ENCODE peak calls at places on chromosomes 3 and 15, in four cellular contexts. V, Z, K and A are unnamed samples.

GRCh38 chr3:114809668-114810413 is 337.2 kb downstream of the ZBTB20 start:
- DNase-seq in V (no peak), Z (no peak), K (no peak), A (no peak)

GRCh38 chr3:159824341-159824740 is 164.3 kb upstream of the IL12A start:
- DNase-seq in Z (no peak), V (no peak), K (no peak), A (no peak)

GRCh38 chr15:83843511-83843910 is 189.6 kb downstream of the ADAMTSL3 start:
- DNase-seq in Z (peak; percentile 74), V (no peak), K (peak; percentile 53), A (no peak)

GRCh38 chr15:40498891-40499290 is 28.1 kb downstream of the CHST14 start:
- DNase-seq in K (no peak), V (no peak), Z (no peak), A (no peak)

GRCh38 chr3:81643721-81644120 is 117.7 kb downstream of the GBE1 start:
- DNase-seq in Z (no peak), K (no peak), V (no peak), A (no peak)

GRCh38 chr3:9902372-9903237 is at the start of gene IL17RE:
- DNase-seq in K (no peak), Z (no peak), V (peak; percentile 67), A (peak; percentile 86)

GRCh38 chr3:9826815-9827574 is 16.8 kb downstream of the RPUSD3 start:
- DNase-seq in K (no peak), V (no peak), Z (no peak), A (no peak)

GRCh38 chr3:187064210-187065115 is 74.8 kb downstream of the RPL39L start:
- DNase-seq in V (no peak), K (no peak), Z (no peak), A (no peak)

GRCh38 chr3:151992326-151993041 is 119.0 kb downstream of the SUCNR1 start:
- DNase-seq in K (no peak), V (no peak), Z (no peak), A (no peak)

GRCh38 chr3:171468296-171468906 is 8.2 kb upstream of the TNIK start:
- DNase-seq in K (no peak), Z (no peak), V (no peak), A (no peak)

GRCh38 chr3:122268257-122269024 is 56.6 kb upstream of the CSTA start:
- DNase-seq in Z (no peak), V (no peak), K (no peak), A (no peak)

GRCh38 chr3:122961146-122961545 is 66.4 kb downstream of the SEMA5B start:
- DNase-seq in Z (no peak), K (no peak), V (no peak), A (no peak)

GRCh38 chr15:28977377-28978010 is 91.7 kb downstream of the APBA2 start:
- DNase-seq in Z (peak; percentile 64), K (no peak), V (no peak), A (no peak)

GRCh38 chr3:38563070-38563901 is 67.1 kb downstream of the EXOG start:
- DNase-seq in V (no peak), Z (no peak), K (no peak), A (peak; percentile 38)

GRCh38 chr3:150467381-150467780 is 59.3 kb downstream of the TSC22D2 start:
- DNase-seq in Z (no peak), K (no peak), V (no peak), A (no peak)

GRCh38 chr3:23275061-23275460 is 71.9 kb downstream of the UBE2E2 start:
- DNase-seq in K (no peak), Z (no peak), V (no peak), A (no peak)

GRCh38 chr15:29043731-29044485 is 158.1 kb downstream of the APBA2 start:
- DNase-seq in Z (no peak), K (no peak), V (no peak), A (no peak)

GRCh38 chr15:60740787-60741354 is 261.9 kb upstream of the ICE2 start:
- DNase-seq in K (no peak), V (no peak), Z (no peak), A (no peak)

GRCh38 chr3:12902181-12902999 is 61.0 kb upstream of the RPL32 start:
- DNase-seq in K (peak; percentile 16), Z (no peak), V (peak; percentile 12), A (no peak)

GRCh38 chr3:56889131-56889530 is 87.4 kb upstream of the ARHGEF3 start:
- DNase-seq in Z (no peak), V (no peak), K (no peak), A (no peak)

DNA sequence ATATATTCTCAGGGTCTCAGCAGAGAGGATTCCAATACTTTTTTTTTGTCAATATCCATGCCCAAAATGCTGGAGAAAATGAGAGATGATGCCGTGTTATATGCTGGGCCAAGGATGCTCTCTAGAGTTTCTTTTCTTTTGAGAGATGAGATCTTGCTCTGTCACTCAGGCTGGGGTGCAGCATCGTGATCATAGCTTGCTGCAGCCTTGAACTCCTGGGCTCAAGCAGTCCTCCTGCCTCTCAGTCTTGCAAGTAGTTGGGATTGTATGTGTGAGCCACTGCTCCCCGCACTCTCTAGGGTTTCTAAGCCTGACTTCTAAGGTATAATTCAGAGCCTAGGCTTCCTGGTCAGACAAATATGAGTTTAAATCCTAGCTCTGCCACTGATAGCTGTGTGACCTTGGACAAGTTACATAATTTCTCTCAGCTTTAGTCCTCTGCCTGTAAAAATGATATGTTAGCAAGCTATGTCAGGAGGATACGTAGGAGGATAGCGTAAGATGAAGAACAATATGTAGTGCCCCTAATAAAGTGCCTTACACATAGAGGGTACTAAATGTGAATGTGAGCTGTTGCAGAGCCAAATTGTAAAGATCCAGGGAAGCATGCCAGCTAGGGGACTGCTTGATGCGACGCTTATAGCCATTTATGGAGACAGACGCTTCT is 7.3 kb downstream of the STARD9 start:
- DNase-seq in Z (no peak), K (no peak), V (no peak), A (no peak)
- H3K4me1 ChIP-seq in Z (peaks cover 62% of the 10 kb centered on the region), K (peaks cover 13% of the 10 kb centered on the region), V (no peaks in the 10 kb centered on the region), A (peaks cover 27% of the 10 kb centered on the region)

GRCh38 chr15:101211897-101212296 is 40.0 kb downstream of the CHSY1 start:
- DNase-seq in K (no peak), V (no peak), Z (no peak), A (no peak)

GRCh38 chr15:101209285-101209821 is 42.5 kb downstream of the CHSY1 start:
- DNase-seq in K (no peak), Z (no peak), V (no peak), A (no peak)

GRCh38 chr15:101210466-101210865 is 41.4 kb downstream of the CHSY1 start:
- DNase-seq in V (no peak), K (no peak), Z (no peak), A (no peak)

GRCh38 chr15:101207867-101208288 is 44.0 kb downstream of the CHSY1 start:
- DNase-seq in Z (no peak), V (no peak), K (peak; percentile 54), A (no peak)

DNA sequence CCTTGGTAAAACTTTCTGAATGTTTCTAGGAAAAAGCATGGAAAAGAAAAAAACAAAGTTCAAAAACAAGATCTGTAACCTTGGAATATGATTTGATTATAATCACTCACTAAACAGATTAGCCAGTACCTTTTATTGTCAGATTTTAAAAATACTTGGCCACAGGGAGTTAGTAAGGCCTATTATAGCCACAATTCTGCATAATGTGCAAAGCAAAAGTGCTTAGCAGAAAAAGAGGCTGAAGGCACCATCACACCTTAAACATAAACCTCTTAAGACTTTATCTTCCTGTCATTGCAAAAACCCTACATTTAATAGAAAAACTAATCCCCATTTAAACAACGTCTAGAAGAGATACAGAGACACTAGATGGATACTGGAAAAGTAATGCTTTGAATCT is 41.8 kb downstream of the CHSY1 start:
- DNase-seq in K (no peak), V (no peak), Z (no peak), A (no peak)
- H3K4me1 ChIP-seq in K (peaks cover 36% of the 10 kb centered on the region), V (peaks cover 7% of the 10 kb centered on the region), Z (peaks cover 57% of the 10 kb centered on the region), A (peaks cover 64% of the 10 kb centered on the region)

GRCh38 chr3:72262707-72263106 is 477.8 kb upstream of the PROK2 start:
- DNase-seq in V (no peak), Z (no peak), K (no peak), A (no peak)

GRCh38 chr3:72265250-72265649 is 480.3 kb upstream of the PROK2 start:
- DNase-seq in V (no peak), Z (no peak), K (no peak), A (no peak)

GRCh38 chr3:72261566-72262564 is 476.9 kb upstream of the PROK2 start:
- DNase-seq in V (no peak), Z (no peak), K (no peak), A (no peak)

GRCh38 chr3:72263223-72264015 is 478.5 kb upstream of the PROK2 start:
- DNase-seq in Z (no peak), K (no peak), V (no peak), A (no peak)

DNA sequence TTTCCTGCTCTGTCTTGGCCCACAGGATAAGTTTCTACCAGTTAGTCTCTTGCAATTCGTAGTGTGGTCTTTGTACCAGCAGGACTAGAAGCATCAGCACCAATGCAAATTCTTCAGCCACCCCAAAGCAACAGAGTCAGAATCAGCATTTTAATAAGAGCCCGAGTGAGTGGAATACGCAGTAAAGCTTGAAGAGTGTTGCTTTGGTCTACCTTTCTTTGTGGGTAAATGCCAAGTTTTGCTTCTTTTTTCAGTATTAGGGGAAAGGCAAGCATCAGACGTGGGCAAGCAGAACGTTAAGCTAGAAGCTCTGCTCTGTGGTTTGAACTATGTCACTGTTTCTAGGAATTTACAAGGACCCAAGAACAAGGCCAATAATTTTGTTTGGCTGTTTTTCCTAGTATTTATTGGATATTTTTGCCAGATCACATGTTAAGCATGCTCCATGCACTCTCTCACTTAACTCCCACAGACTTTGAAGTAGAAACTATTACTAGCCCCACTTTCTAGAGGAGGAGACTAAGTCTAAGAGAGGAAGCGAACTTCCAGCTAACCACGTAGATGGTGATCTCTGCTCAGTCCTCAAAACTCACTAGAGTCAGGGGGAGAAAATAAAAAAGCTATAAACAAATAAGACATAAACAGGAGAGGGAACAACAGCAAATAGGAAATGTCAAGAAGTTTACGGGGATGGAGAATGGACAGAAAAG is 480.9 kb upstream of the PROK2 start:
- DNase-seq in K (no peak), Z (no peak), V (no peak), A (no peak)
- H3K4me1 ChIP-seq in K (peaks cover 12% of the 10 kb centered on the region), Z (peaks cover 40% of the 10 kb centered on the region), V (no peaks in the 10 kb centered on the region), A (peaks cover 17% of the 10 kb centered on the region)

GRCh38 chr3:55484191-55484644 is 2.9 kb downstream of the WNT5A start:
- DNase-seq in Z (no peak), K (no peak), V (peak; percentile 33), A (peak; percentile 65)

GRCh38 chr3:55483196-55484095 is 3.7 kb downstream of the WNT5A start:
- DNase-seq in Z (no peak), V (no peak), K (no peak), A (no peak)

GRCh38 chr3:55481067-55481917 is 5.8 kb downstream of the WNT5A start:
- DNase-seq in V (peak; percentile 38), Z (no peak), K (peak; percentile 39), A (peak; percentile 73)

GRCh38 chr3:55481918-55482495 is 5.1 kb downstream of the WNT5A start:
- DNase-seq in V (peak; percentile 50), Z (no peak), K (peak; percentile 25), A (peak; percentile 61)

DNA sequence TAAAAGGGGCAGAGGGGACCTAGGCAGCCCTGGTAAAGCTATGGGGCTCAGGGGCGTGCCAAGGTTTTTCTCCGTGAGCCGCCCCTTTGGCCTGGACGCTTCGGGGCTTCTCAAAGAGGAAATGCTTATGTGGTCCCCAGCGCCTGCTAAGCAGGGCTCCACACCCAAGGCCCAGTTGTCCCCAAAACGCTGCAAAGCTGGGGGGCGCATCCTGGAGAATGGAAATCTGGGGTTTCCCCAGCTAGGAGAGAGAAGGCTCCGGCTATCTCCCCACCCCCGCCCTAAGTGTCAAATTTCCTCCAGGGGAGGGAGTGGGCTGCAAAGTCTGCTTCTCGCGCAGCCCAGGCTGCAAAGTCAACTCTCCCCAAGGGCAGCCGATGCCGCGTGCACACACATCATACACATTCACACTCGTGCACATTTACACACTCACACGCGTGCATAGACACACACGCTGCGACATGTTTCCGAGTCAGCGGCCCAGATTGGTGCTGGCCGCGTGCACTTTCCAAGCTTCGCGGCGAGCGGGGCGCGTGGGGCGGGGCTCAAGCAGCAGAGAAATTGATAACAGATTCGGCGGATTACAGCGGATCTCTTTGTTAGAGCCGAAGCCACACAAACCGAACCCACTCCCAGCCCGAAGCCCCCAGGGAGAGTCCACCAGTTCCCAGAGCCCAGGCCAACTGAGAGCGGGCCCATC is 4.5 kb downstream of the WNT5A start:
- DNase-seq in V (peak; percentile 34), Z (no peak), K (no peak), A (no peak)
- H3K4me1 ChIP-seq in V (no peaks in the 10 kb centered on the region), Z (peaks cover 41% of the 10 kb centered on the region), K (peaks cover 5% of the 10 kb centered on the region), A (no peaks in the 10 kb centered on the region)